ENCODE peak calls at places on chromosomes 5 and 9, in four cellular contexts. J is cardiac fibroblast, V is natural killer cell, S is fibroblast of the aortic adventitia. C is an unnamed sample.

GRCh38 chr5:51027276-51027675 is 356.0 kb upstream of the ISL1 start:
- DNase-seq in S (no peak), J (no peak), V (no peak), C (no peak)

GRCh38 chr5:96151891-96152290 is 190.2 kb upstream of the ELL2 start:
- DNase-seq in V (no peak), J (no peak), S (no peak), C (no peak)

GRCh38 chr5:110086658-110087388 is 397.1 kb downstream of the MAN2A1 start:
- DNase-seq in V (no peak), J (peak), S (peak), C (no peak)

GRCh38 chr9:132210472-132211145 is 48.8 kb downstream of the NTNG2 start:
- DNase-seq in V (no peak), J (no peak), S (peak), C (no peak)

GRCh38 chr9:792331-793260 is 48.9 kb upstream of the DMRT1 start:
- DNase-seq in V (no peak), J (peak), S (peak), C (no peak)

GRCh38 chr9:121773954-121774714 is 122.7 kb downstream of the DAB2IP start:
- DNase-seq in V (no peak), J (no peak), S (no peak), C (no peak)

GRCh38 chr9:114372971-114373591 is 14.7 kb downstream of the AKNA start:
- DNase-seq in S (no peak), V (peak), J (no peak), C (no peak)

GRCh38 chr5:124513216-124513615 is 233.2 kb downstream of the ZNF608 start:
- DNase-seq in V (no peak), S (no peak), J (no peak), C (no peak)

GRCh38 chr5:97943036-97943435 is 760.0 kb upstream of the RIOK2 start:
- DNase-seq in S (no peak), J (no peak), V (no peak), C (no peak)

GRCh38 chr5:12343543-12343942 is 439.3 kb upstream of the CTNND2 start:
- DNase-seq in S (no peak), J (no peak), V (no peak), C (no peak)

GRCh38 chr5:168346417-168346816 is 55.0 kb downstream of the WWC1 start:
- DNase-seq in V (no peak), J (no peak), S (no peak), C (peak)

GRCh38 chr9:27350382-27350781 is 53.4 kb upstream of the EQTN start:
- DNase-seq in V (no peak), J (no peak), S (no peak), C (no peak)

GRCh38 chr5:32193591-32193990 is 19.5 kb upstream of the GOLPH3 start:
- DNase-seq in V (no peak), J (peak), S (peak), C (no peak)

GRCh38 chr9:87950765-87951488 is 23.4 kb downstream of the CDK20 start:
- DNase-seq in J (peak), S (peak), V (no peak), C (no peak)

GRCh38 chr5:1448511-1449011 is 3.3 kb upstream of the SLC6A3 start:
- DNase-seq in J (no peak), V (no peak), S (no peak), C (no peak)

GRCh38 chr5:181069767-181070491 is 29.9 kb downstream of the BTNL9 start:
- DNase-seq in V (no peak), J (no peak), S (no peak), C (no peak)

GRCh38 chr5:31378838-31379237 is 153.1 kb downstream of the DROSHA start:
- DNase-seq in J (peak), V (no peak), S (peak), C (no peak)

GRCh38 chr9:70421272-70422180 is 7.1 kb upstream of the KLF9 start:
- DNase-seq in J (peak), V (no peak), S (peak), C (no peak)

GRCh38 chr5:168683247-168683926 is 104.2 kb upstream of the PANK3 start:
- DNase-seq in J (peak), V (no peak), S (peak), C (no peak)

GRCh38 chr5:40198736-40199135 is 481.0 kb upstream of the PTGER4 start:
- DNase-seq in J (no peak), V (no peak), S (peak), C (no peak)

GRCh38 chr5:40080191-40080590 is 599.5 kb upstream of the PTGER4 start:
- DNase-seq in S (no peak), J (no peak), V (no peak), C (no peak)

GRCh38 chr5:150989695-150990094 is 30.7 kb upstream of the GPX3 start:
- DNase-seq in S (no peak), V (no peak), J (no peak), C (no peak)

GRCh38 chr5:16574789-16575785 is 41.7 kb downstream of the RETREG1 start:
- DNase-seq in V (no peak), S (peak), J (peak), C (no peak)

GRCh38 chr9:21153688-21154608 is 12.3 kb upstream of the IFNW1 start:
- DNase-seq in J (peak), S (peak), V (no peak), C (no peak)

GRCh38 chr9:107266624-107267369 is 16.3 kb upstream of the RAD23B start:
- DNase-seq in J (no peak), V (no peak), S (no peak), C (no peak)

GRCh38 chr5:149810856-149811255 is 80.7 kb downstream of the PPARGC1B start:
- DNase-seq in J (peak), S (no peak), V (no peak), C (no peak)

GRCh38 chr9:110835404-110835803 is 166.8 kb downstream of the MUSK start:
- DNase-seq in V (no peak), S (peak), J (peak), C (no peak)

GRCh38 chr5:167912944-167913343 is 378.5 kb upstream of the WWC1 start:
- DNase-seq in V (no peak), S (peak), J (peak), C (no peak)

GRCh38 chr5:50867140-50867539 is 200.7 kb downstream of the PARP8 start:
- DNase-seq in V (no peak), J (no peak), S (no peak), C (no peak)

GRCh38 chr5:115423541-115423940 is 121.0 kb downstream of the FEM1C start:
- DNase-seq in S (peak), J (peak), V (no peak), C (no peak)

GRCh38 chr9:136671646-136672430 is 9.1 kb downstream of the EGFL7 start:
- DNase-seq in V (no peak), J (no peak), S (no peak), C (peak)

GRCh38 chr9:84206801-84207200 is 133.8 kb downstream of the SLC28A3 start:
- DNase-seq in J (no peak), S (no peak), V (no peak), C (no peak)

GRCh38 chr9:137306546-137307254 is 4.6 kb upstream of the NRARP start:
- DNase-seq in V (no peak), S (no peak), J (no peak), C (peak)

GRCh38 chr5:75524071-75524470 is 12.4 kb downstream of the POLK start:
- DNase-seq in V (no peak), S (no peak), J (no peak), C (no peak)

GRCh38 chr5:79507251-79508205 is 6.4 kb downstream of the HOMER1 start:
- DNase-seq in J (no peak), S (no peak), V (no peak), C (no peak)

GRCh38 chr5:176603091-176603490 is 6.9 kb downstream of the GPRIN1 start:
- DNase-seq in S (no peak), J (no peak), V (no peak), C (no peak)

GRCh38 chr5:541148-541887 is 17.1 kb upstream of the SLC9A3 start:
- DNase-seq in S (no peak), V (no peak), J (no peak), C (no peak)

GRCh38 chr9:94922098-94922607 is 195.7 kb downstream of the AOPEP start:
- DNase-seq in V (no peak), S (peak), J (peak), C (no peak)

GRCh38 chr5:35094966-35095365 is 47.2 kb upstream of the AGXT2 start:
- DNase-seq in J (no peak), V (no peak), S (no peak), C (no peak)

GRCh38 chr5:139453683-139454567 is 8.6 kb downstream of the ECSCR start:
- DNase-seq in J (no peak), V (peak), S (no peak), C (no peak)

GRCh38 chr9:19641046-19641445 is 147.8 kb downstream of the SLC24A2 start:
- DNase-seq in V (no peak), J (peak), S (peak), C (no peak)
- TF ChIP-seq CTCF in V (no peak), J (no peak), S (peak), C (no peak)

DNA sequence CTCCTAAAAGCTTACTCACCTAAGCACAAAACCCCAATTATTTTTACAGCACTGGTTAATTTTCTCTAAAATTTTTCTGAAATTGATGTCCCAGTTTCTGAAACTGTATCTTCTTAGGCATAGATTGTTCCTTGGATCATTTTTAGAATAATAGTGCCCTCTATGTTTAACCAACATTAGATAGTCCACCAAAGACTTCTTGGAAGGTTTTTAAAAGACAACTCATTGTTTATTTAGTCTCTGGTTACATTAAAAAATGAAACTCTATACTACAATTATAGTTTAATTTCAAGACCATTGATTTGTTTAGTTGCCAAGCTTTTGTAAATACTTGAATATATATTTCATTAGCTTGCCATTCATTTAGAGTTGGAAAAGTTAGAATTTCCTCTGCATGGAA is 990.6 kb downstream of the TLE1 start:
- DNase-seq in S (peak), J (no peak), V (no peak), C (no peak)
- TF ChIP-seq CTCF in S (no peak), J (no peak), V (no peak), C (no peak)

GRCh38 chr5:178232124-178232919 is at the start of gene PHYKPL:
- DNase-seq in V (peak), J (peak), S (peak), C (peak)
- TF ChIP-seq CTCF in V (no peak), J (no peak), S (peak), C (no peak)

GRCh38 chr9:109584205-109584604 is 86.1 kb upstream of the PTPN3 start:
- DNase-seq in J (no peak), S (no peak), V (no peak), C (no peak)
- TF ChIP-seq CTCF in J (no peak), S (no peak), V (no peak), C (no peak)

DNA sequence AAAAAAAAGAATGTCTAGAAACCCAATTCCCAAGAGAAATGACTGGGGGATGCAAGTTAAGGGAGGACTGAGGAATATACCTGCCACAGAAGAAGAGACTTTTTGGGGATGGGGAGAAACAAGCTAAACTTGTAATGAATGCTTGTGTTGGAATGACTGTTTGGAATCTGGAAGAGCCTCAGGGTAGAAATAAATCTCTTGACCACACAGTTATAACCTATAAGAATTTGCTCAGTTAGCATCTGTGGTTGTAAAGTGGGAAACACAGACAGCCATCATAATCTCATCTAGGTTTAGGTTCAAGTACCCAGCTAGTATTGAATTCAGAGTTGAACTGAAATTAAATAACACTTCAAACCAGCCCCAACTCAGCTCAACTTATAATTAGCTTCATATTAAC is 678.3 kb upstream of the CHD1 start:
- DNase-seq in S (no peak), J (no peak), V (no peak), C (no peak)
- TF ChIP-seq CTCF in S (no peak), J (no peak), V (no peak), C (no peak)

GRCh38 chr5:81590498-81591384 is 160.2 kb downstream of the SSBP2 start:
- DNase-seq in J (peak), V (no peak), S (no peak), C (no peak)
- TF ChIP-seq CTCF in J (no peak), V (no peak), S (no peak), C (no peak)

DNA sequence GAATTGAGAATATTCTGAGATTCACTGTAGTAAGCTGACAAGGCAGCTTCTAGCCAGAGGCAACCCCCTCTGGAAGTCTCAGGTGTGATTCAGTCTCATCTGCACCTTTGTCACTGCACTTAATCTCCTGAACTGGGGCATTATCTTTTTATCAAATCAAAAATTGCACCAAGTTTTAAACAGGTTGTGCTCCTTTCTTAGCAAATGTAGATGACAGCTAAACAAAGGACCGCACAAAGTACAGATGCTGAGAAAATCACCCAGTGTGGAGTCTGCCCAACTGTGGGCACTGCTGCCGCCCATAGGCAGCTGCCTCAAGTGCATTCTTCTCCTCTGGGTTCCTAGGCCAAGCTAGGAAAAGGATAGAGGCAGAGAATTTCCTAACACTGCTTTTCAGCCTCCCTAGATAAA is 51.1 kb downstream of the STARD4 start:
- DNase-seq in J (peak), S (peak), V (no peak), C (no peak)
- TF ChIP-seq CTCF in J (no peak), S (peak), V (no peak), C (peak)

C was measured in progenitor cell of endocrine pancreas.